ENCODE peak calls at places on chromosome 10, in five cellular contexts. C is cardiac muscle cell, F is left lung, Y is SJCRH30, V is psoas muscle. J is an unnamed sample. For H3K4me1, the result is how much of the 10 kb centered on the place peaks cover.

GRCh38 chr10:27724287-27724686 is 21.3 kb downstream of the MKX start:
- DNase-seq in C (no peak), F (no peak), Y (no peak), V (no peak), J (no peak)

GRCh38 chr10:103820101-103821062 is 35.0 kb downstream of the SH3PXD2A start:
- DNase-seq in C (peak), F (peak), Y (peak), V (peak), J (peak)

GRCh38 chr10:112295853-112296830 is 12.9 kb downstream of the TECTB start:
- DNase-seq in C (peak), F (no peak), Y (no peak), V (no peak), J (no peak)

GRCh38 chr10:13502384-13502783 is 26.4 kb downstream of the BEND7 start:
- DNase-seq in C (no peak), F (no peak), Y (no peak), V (no peak), J (no peak)

GRCh38 chr10:123790132-123790885 is 101.3 kb downstream of the CPXM2 start:
- DNase-seq in C (no peak), F (no peak), Y (no peak), V (no peak), J (no peak)

GRCh38 chr10:27646604-27647191 is 98.9 kb downstream of the MKX start:
- DNase-seq in C (no peak), F (no peak), Y (no peak), V (no peak), J (no peak)

GRCh38 chr10:71750986-71751385 is 22.3 kb downstream of the VSIR start:
- DNase-seq in C (no peak), F (no peak), Y (no peak), V (no peak), J (no peak)

GRCh38 chr10:96902117-96902516 is 70.0 kb downstream of the LCOR start:
- DNase-seq in C (no peak), F (no peak), Y (no peak), V (no peak), J (no peak)

GRCh38 chr10:86684305-86684704 is 16.0 kb downstream of the LDB3 start:
- DNase-seq in C (peak), F (no peak), Y (peak), V (peak), J (no peak)

GRCh38 chr10:119104653-119105024 is 726 bp downstream of the DENND10 start:
- DNase-seq in C (peak), F (no peak), Y (peak), V (no peak), J (peak)

GRCh38 chr10:69009360-69009759 is 20.8 kb downstream of the KIFBP start:
- DNase-seq in C (peak), F (no peak), Y (no peak), V (no peak), J (no peak)

GRCh38 chr10:9579110-9579705 is 1438.5 kb upstream of the CELF2 start:
- DNase-seq in C (no peak), F (no peak), Y (no peak), V (no peak), J (no peak)

GRCh38 chr10:71638087-71638576 is 81.4 kb downstream of the C10orf105 start:
- DNase-seq in C (no peak), F (peak), Y (no peak), V (no peak), J (peak)

GRCh38 chr10:52121688-52122087 is 192.4 kb upstream of the DKK1 start:
- DNase-seq in C (no peak), F (no peak), Y (no peak), V (no peak), J (no peak)

GRCh38 chr10:23696476-23696875 is 257.6 kb downstream of the OTUD1 start:
- DNase-seq in C (no peak), F (no peak), Y (no peak), V (no peak), J (no peak)

GRCh38 chr10:7872041-7872442 is 53.7 kb downstream of the TAF3 start:
- DNase-seq in C (peak), F (no peak), Y (no peak), V (no peak), J (no peak)

GRCh38 chr10:93447970-93448369 is 34.2 kb downstream of the MYOF start:
- DNase-seq in C (no peak), F (no peak), Y (no peak), V (no peak), J (no peak)

GRCh38 chr10:71726673-71727428 is 7.3 kb upstream of the C10orf105 start:
- DNase-seq in C (no peak), F (no peak), Y (no peak), V (no peak), J (no peak)

GRCh38 chr10:48594799-48595198 is 10.1 kb downstream of the ARHGAP22 start:
- DNase-seq in C (no peak), F (no peak), Y (no peak), V (no peak), J (no peak)

GRCh38 chr10:92699518-92700272 is 9.9 kb downstream of the HHEX start:
- DNase-seq in C (peak), F (peak), Y (peak), V (no peak), J (no peak)

GRCh38 chr10:6847561-6847960 is 267.5 kb upstream of the PRKCQ start:
- DNase-seq in C (no peak), F (no peak), Y (no peak), V (no peak), J (no peak)

GRCh38 chr10:93485690-93486089 is 3.6 kb upstream of the MYOF start:
- DNase-seq in C (no peak), F (no peak), Y (no peak), V (no peak), J (no peak)

GRCh38 chr10:51651063-51651462 is 48.3 kb downstream of the CSTF2T start:
- DNase-seq in C (peak), F (no peak), Y (no peak), V (no peak), J (no peak)

DNA sequence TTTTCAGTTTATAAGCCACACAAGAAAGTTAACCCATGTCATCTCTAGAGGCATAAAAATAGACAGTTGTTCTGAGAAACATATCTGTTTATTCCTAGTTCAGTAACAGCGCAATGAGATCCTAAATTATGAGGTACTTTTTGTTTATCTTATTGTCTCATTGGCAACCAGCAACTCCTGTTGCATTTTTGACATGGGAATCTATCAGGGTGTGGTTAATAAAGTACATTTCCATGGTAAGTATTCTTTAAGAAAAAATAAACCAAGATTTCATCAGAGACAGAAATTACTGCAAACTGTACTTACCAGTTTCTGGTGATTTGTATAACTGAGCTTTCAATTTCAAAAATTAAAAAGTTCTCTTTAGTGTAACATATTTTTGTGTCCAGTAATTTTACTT is 9.0 kb downstream of the FAS start:
- DNase-seq in C (peak), F (no peak), Y (no peak), V (no peak), J (no peak)
- H3K4me1 ChIP-seq in C (under half), F (under half), Y (under half), V (under half), J (half or more)

DNA sequence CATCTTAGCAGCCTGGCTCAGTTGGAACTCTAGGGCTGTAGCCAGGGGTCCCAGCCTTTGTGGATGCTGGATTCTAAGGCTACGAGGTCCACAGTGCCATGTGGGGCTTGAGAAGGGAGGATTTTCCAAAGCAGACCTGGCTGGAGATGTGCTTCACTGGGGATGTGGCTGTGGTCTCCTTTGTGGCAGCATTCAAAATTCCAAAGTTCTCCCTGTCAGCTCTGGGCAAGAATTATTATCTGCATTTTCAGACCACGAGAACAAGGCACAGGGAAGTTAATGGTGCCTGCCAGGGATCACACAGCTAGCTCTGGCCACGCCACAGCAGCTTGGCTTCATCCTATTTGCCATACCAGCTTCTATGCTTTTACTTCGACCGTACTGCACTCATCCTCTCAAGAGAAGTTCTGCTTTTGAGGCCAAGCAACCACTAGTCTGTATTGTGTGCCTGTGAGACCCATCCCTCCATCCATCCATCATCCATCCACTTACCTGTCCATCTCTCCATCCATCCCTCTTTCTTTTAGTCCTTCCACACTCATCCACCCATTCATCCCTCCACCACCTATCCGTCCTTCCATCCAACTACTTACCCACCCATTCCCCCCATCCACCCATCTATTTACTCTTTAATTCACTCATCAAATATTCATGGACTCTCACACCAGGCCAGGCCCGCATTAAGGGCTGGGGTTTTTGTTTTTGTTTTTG is 71.5 kb downstream of the ZMIZ1 start:
- DNase-seq in C (no peak), F (no peak), Y (no peak), V (no peak), J (no peak)
- H3K27ac ChIP-seq in C (peak), F (peak), Y (no peak), V (peak), J (peak)

DNA sequence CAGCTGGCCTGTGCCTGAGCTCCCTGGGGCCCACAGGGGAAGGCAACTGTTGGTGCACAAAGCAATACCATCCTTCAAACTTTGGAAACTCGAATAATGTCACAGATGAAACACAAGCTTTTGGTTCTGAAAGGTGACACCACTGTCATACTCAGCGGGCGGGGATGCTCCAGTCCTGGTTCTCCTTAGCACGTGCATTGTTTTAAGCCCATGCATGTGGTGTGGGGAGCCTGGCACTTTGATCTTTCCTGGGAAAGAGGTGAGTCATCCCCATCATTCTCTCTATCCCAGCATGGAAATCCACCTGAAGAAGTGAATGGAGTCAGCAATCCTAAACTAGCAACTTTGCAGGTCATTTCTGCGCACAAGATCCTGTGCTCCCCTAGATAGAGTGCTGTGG is 119.6 kb downstream of the GLRX3 start:
- DNase-seq in C (no peak), F (no peak), Y (no peak), V (no peak), J (no peak)
- H3K4me1 ChIP-seq in C (under half), F (under half), Y (under half), V (under half), J (under half)

DNA sequence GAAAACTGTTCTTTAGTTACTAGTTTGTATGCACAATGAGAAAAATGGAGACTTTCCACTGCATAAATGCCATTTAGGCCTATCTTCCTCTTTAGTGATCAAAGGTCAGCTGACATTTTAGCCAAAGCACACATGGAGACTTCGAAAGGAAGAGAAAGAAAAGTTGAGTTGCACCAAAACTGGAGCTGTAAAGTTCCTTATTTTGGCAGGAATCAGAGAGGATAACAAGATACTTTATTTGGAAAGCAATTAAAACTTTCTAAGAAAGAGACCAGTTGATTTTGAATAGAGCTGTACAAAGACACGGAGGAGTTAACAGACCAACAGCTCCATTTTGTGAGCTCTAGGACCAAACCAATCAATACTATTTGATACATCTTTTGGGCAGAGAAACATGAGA is 14.2 kb downstream of the ENTPD7 start:
- DNase-seq in C (no peak), F (no peak), Y (no peak), V (no peak), J (no peak)
- H3K27ac ChIP-seq in C (no peak), F (peak), Y (no peak), V (no peak), J (no peak)

DNA sequence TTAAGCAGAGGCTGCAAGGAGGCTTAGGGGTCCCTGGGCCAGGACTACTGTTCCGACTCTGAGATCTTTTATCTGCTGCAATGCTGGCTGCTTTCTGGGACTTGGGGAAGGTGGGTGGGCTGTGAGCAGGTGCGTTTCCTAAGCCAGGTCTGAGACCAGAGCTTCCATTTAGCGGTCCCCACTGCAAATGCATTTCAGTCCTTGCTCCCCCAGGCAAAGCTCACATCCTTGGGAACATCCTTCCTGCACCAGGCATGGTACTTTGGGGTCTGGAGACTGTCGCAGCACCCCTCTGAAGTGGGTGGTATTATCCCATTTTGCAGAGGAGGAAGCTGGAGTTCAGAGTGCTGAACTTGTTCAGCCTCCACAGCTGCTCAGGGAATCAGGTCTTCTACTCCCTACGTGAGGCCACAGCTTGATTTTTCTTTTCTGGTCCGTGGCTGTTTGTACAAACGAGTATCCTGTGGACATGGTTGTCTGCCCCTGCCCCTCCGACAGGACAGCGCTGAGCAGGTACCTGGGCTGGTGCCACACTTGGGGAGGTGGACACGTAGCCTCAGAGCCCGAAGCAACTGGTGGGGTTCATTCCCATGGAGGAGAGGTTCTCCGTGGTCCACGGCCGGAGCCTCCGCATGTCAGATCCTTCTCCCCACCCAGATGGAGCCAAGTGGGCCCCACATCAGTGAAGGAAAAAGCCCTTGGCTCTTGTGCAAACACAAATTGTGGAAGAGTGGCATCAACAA is 20.0 kb downstream of the ZMIZ1 start:
- DNase-seq in C (no peak), F (peak), Y (no peak), V (no peak), J (no peak)
- H3K4me1 ChIP-seq in C (under half), F (under half), Y (under half), V (half or more), J (half or more)

DNA sequence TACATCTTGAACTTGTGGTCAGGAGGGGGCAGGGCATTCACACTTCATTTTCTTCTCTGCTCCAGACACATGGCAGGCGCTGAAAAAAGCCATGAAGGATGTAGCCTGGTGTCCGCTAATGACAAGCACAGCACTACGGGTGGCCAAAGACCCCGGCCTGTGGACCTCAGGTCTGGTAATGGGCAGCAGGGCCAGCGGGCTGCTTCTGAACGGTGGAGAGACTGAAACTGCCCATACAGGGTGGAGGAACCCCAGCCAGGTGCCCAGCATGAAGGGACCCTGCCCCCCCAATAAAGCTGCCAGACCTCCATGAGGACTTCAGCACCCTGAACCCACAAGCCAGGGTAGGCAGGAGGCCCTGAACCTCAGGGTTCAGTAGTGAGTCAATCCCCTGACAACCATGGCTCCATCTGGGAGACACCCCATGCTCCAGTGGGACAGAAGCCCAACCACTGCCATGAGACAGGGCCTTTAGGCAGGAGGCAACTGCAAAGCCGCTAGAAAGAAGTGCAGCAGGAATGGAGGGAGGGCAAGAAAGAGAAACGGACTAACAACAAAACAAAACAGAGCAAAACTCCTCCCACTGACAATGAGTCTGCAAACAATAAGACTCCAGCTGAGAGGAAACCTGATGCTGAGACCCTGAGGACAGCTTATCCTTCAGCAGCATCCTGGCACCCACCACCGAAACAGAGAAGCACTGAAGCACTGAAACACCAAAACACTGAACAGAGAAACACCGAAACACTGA is 140.2 kb upstream of the PPP2R2D start:
- DNase-seq in C (no peak), F (no peak), Y (no peak), V (no peak), J (no peak)
- H3K27ac ChIP-seq in C (no peak), F (no peak), Y (no peak), V (no peak), J (no peak)

J was measured in lower lobe of right lung.